ENCODE peak calls at places on chromosomes 7 and 10, in eight cellular contexts. One of them, this sample, is unnamed.
A peak's percentile ranks its signal among the peaks of the same experiment; 100 is the strongest.

GRCh38 chr7:111210996-111211395 is 120.1 kb downstream of the LRRN3 start:
- DNase-seq in HFF-Myc: no peak
- DNase-seq in SW480: no peak
- DNase-seq in MCF 10A: no peak
- DNase-seq in heart left ventricle: no peak
- DNase-seq in A549: no peak
- DNase-seq in natural killer cell: no peak
- DNase-seq in SHP77: no peak
- DNase-seq in this sample: no peak

GRCh38 chr10:31031666-31032514 is at the start of gene ZNF438:
- DNase-seq in HFF-Myc: peak; percentile 88
- DNase-seq in SW480: peak; percentile 91
- DNase-seq in MCF 10A: peak; percentile 95
- DNase-seq in heart left ventricle: peak; percentile 97
- DNase-seq in A549: peak; percentile 95
- DNase-seq in natural killer cell: peak; percentile 97
- DNase-seq in SHP77: peak; percentile 85
- DNase-seq in this sample: peak; percentile 95

GRCh38 chr10:70502406-70502805 is 23.8 kb downstream of the PALD1 start:
- DNase-seq in HFF-Myc: no peak
- DNase-seq in SW480: no peak
- DNase-seq in MCF 10A: no peak
- DNase-seq in heart left ventricle: no peak
- DNase-seq in A549: no peak
- DNase-seq in natural killer cell: no peak
- DNase-seq in SHP77: no peak
- DNase-seq in this sample: no peak

GRCh38 chr10:35363587-35363986 is 27.3 kb downstream of the CCNY start:
- DNase-seq in HFF-Myc: no peak
- DNase-seq in SW480: no peak
- DNase-seq in MCF 10A: no peak
- DNase-seq in heart left ventricle: no peak
- DNase-seq in A549: no peak
- DNase-seq in natural killer cell: no peak
- DNase-seq in SHP77: no peak
- DNase-seq in this sample: no peak

GRCh38 chr7:90625562-90625961 is 29.4 kb downstream of the CDK14 start:
- DNase-seq in HFF-Myc: no peak
- DNase-seq in SW480: no peak
- DNase-seq in MCF 10A: peak; percentile 66
- DNase-seq in heart left ventricle: peak; percentile 43
- DNase-seq in A549: no peak
- DNase-seq in natural killer cell: no peak
- DNase-seq in SHP77: peak; percentile 44
- DNase-seq in this sample: peak; percentile 40

GRCh38 chr10:88659725-88660592 is 4.3 kb upstream of the LIPF start:
- DNase-seq in HFF-Myc: no peak
- DNase-seq in SW480: no peak
- DNase-seq in MCF 10A: no peak
- DNase-seq in heart left ventricle: no peak
- DNase-seq in A549: no peak
- DNase-seq in natural killer cell: no peak
- DNase-seq in SHP77: no peak
- DNase-seq in this sample: no peak

GRCh38 chr7:117825132-117825531 is 48.1 kb downstream of the CTTNBP2 start:
- DNase-seq in HFF-Myc: no peak
- DNase-seq in SW480: no peak
- DNase-seq in MCF 10A: peak; percentile 41
- DNase-seq in heart left ventricle: no peak
- DNase-seq in A549: no peak
- DNase-seq in natural killer cell: no peak
- DNase-seq in SHP77: no peak
- DNase-seq in this sample: no peak

GRCh38 chr10:44980309-44981171 is 1.9 kb upstream of the DEPP1 start:
- DNase-seq in HFF-Myc: no peak
- DNase-seq in SW480: no peak
- DNase-seq in MCF 10A: peak; percentile 19
- DNase-seq in heart left ventricle: no peak
- DNase-seq in A549: no peak
- DNase-seq in natural killer cell: no peak
- DNase-seq in SHP77: no peak
- DNase-seq in this sample: no peak

GRCh38 chr7:117186218-117186617 is 136.6 kb downstream of the WNT2 start:
- DNase-seq in HFF-Myc: no peak
- DNase-seq in SW480: no peak
- DNase-seq in MCF 10A: no peak
- DNase-seq in heart left ventricle: no peak
- DNase-seq in A549: no peak
- DNase-seq in natural killer cell: no peak
- DNase-seq in SHP77: no peak
- DNase-seq in this sample: no peak

GRCh38 chr7:1260236-1260635 is 27.6 kb downstream of the UNCX start:
- DNase-seq in HFF-Myc: no peak
- DNase-seq in SW480: no peak
- DNase-seq in MCF 10A: no peak
- DNase-seq in heart left ventricle: no peak
- DNase-seq in A549: no peak
- DNase-seq in natural killer cell: no peak
- DNase-seq in SHP77: no peak
- DNase-seq in this sample: no peak

GRCh38 chr7:44200699-44201461 is at the start of gene YKT6:
- DNase-seq in HFF-Myc: peak; percentile 85
- DNase-seq in SW480: peak; percentile 99
- DNase-seq in MCF 10A: peak; percentile 97
- DNase-seq in heart left ventricle: peak; percentile 92
- DNase-seq in A549: peak; percentile 96
- DNase-seq in natural killer cell: peak; percentile 79
- DNase-seq in SHP77: peak; percentile 99
- DNase-seq in this sample: peak; percentile 96

GRCh38 chr10:91190876-91191580 is 29.4 kb upstream of the PCGF5 start:
- DNase-seq in HFF-Myc: no peak
- DNase-seq in SW480: no peak
- DNase-seq in MCF 10A: no peak
- DNase-seq in heart left ventricle: no peak
- DNase-seq in A549: peak; percentile 10
- DNase-seq in natural killer cell: no peak
- DNase-seq in SHP77: no peak
- DNase-seq in this sample: peak; percentile 15

GRCh38 chr10:27819781-27820531 is 74.3 kb upstream of the MKX start:
- DNase-seq in HFF-Myc: peak; percentile 56
- DNase-seq in SW480: peak; percentile 33
- DNase-seq in MCF 10A: peak; percentile 80
- DNase-seq in heart left ventricle: peak; percentile 65
- DNase-seq in A549: no peak
- DNase-seq in natural killer cell: no peak
- DNase-seq in SHP77: no peak
- DNase-seq in this sample: no peak

GRCh38 chr10:62354941-62355340 is 19.2 kb upstream of the ZNF365 start:
- DNase-seq in HFF-Myc: no peak
- DNase-seq in SW480: no peak
- DNase-seq in MCF 10A: no peak
- DNase-seq in heart left ventricle: no peak
- DNase-seq in A549: no peak
- DNase-seq in natural killer cell: no peak
- DNase-seq in SHP77: no peak
- DNase-seq in this sample: no peak

GRCh38 chr10:61933857-61934559 is 32.5 kb downstream of the ARID5B start:
- DNase-seq in HFF-Myc: no peak
- DNase-seq in SW480: no peak
- DNase-seq in MCF 10A: no peak
- DNase-seq in heart left ventricle: no peak
- DNase-seq in A549: no peak
- DNase-seq in natural killer cell: no peak
- DNase-seq in SHP77: no peak
- DNase-seq in this sample: no peak

GRCh38 chr10:104276192-104276591 is 7.2 kb downstream of the GSTO2 start:
- DNase-seq in HFF-Myc: no peak
- DNase-seq in SW480: no peak
- DNase-seq in MCF 10A: no peak
- DNase-seq in heart left ventricle: no peak
- DNase-seq in A549: no peak
- DNase-seq in natural killer cell: no peak
- DNase-seq in SHP77: no peak
- DNase-seq in this sample: no peak

GRCh38 chr10:77431209-77431611 is 206.4 kb downstream of the KCNMA1 start:
- DNase-seq in HFF-Myc: no peak
- DNase-seq in SW480: no peak
- DNase-seq in MCF 10A: no peak
- DNase-seq in heart left ventricle: no peak
- DNase-seq in A549: peak; percentile 7
- DNase-seq in natural killer cell: no peak
- DNase-seq in SHP77: no peak
- DNase-seq in this sample: no peak

GRCh38 chr7:113015038-113015645 is 71.5 kb downstream of the GPR85 start:
- DNase-seq in HFF-Myc: no peak
- DNase-seq in SW480: peak; percentile 25
- DNase-seq in MCF 10A: peak; percentile 53
- DNase-seq in heart left ventricle: no peak
- DNase-seq in A549: peak; percentile 30
- DNase-seq in natural killer cell: no peak
- DNase-seq in SHP77: peak; percentile 9
- DNase-seq in this sample: no peak

GRCh38 chr10:80893256-80893655 is 355.6 kb downstream of the SH2D4B start:
- DNase-seq in HFF-Myc: no peak
- DNase-seq in SW480: no peak
- DNase-seq in MCF 10A: no peak
- DNase-seq in heart left ventricle: no peak
- DNase-seq in A549: no peak
- DNase-seq in natural killer cell: no peak
- DNase-seq in SHP77: no peak
- DNase-seq in this sample: no peak

GRCh38 chr7:143345428-143345900 is 17.0 kb downstream of the FAM131B start:
- DNase-seq in HFF-Myc: peak; percentile 19
- DNase-seq in SW480: no peak
- DNase-seq in MCF 10A: no peak
- DNase-seq in heart left ventricle: peak; percentile 28
- DNase-seq in A549: peak; percentile 78
- DNase-seq in natural killer cell: peak; percentile 48
- DNase-seq in SHP77: no peak
- DNase-seq in this sample: peak; percentile 60

GRCh38 chr10:71980181-71981023 is 16.2 kb downstream of the CHST3 start:
- DNase-seq in HFF-Myc: no peak
- DNase-seq in SW480: no peak
- DNase-seq in MCF 10A: no peak
- DNase-seq in heart left ventricle: no peak
- DNase-seq in A549: no peak
- DNase-seq in natural killer cell: no peak
- DNase-seq in SHP77: no peak
- DNase-seq in this sample: no peak

GRCh38 chr7:138752568-138753518 is 45.0 kb upstream of the TMEM213 start:
- DNase-seq in HFF-Myc: peak; percentile 16
- DNase-seq in SW480: peak; percentile 100
- DNase-seq in MCF 10A: peak; percentile 78
- DNase-seq in heart left ventricle: peak; percentile 28
- DNase-seq in A549: peak; percentile 63
- DNase-seq in natural killer cell: peak; percentile 79
- DNase-seq in SHP77: peak; percentile 96
- DNase-seq in this sample: peak; percentile 72

GRCh38 chr10:69317175-69318086 is 39.1 kb downstream of the HK1 start:
- DNase-seq in HFF-Myc: no peak
- DNase-seq in SW480: peak; percentile 18
- DNase-seq in MCF 10A: peak; percentile 44
- DNase-seq in heart left ventricle: no peak
- DNase-seq in A549: no peak
- DNase-seq in natural killer cell: no peak
- DNase-seq in SHP77: no peak
- DNase-seq in this sample: no peak

GRCh38 chr10:131759347-131759746 is 141.5 kb upstream of the PPP2R2D start:
- DNase-seq in HFF-Myc: no peak
- DNase-seq in SW480: no peak
- DNase-seq in MCF 10A: no peak
- DNase-seq in heart left ventricle: no peak
- DNase-seq in A549: no peak
- DNase-seq in natural killer cell: no peak
- DNase-seq in SHP77: no peak
- DNase-seq in this sample: no peak

GRCh38 chr7:77684030-77684429 is 12.2 kb upstream of the RSBN1L start:
- DNase-seq in HFF-Myc: no peak
- DNase-seq in SW480: no peak
- DNase-seq in MCF 10A: peak; percentile 45
- DNase-seq in heart left ventricle: peak; percentile 54
- DNase-seq in A549: no peak
- DNase-seq in natural killer cell: no peak
- DNase-seq in SHP77: no peak
- DNase-seq in this sample: peak; percentile 69

GRCh38 chr10:126928252-126928651 is 23.0 kb downstream of the DOCK1 start:
- DNase-seq in HFF-Myc: no peak
- DNase-seq in SW480: no peak
- DNase-seq in MCF 10A: no peak
- DNase-seq in heart left ventricle: no peak
- DNase-seq in A549: no peak
- DNase-seq in natural killer cell: no peak
- DNase-seq in SHP77: no peak
- DNase-seq in this sample: no peak

GRCh38 chr7:100418930-100419659 is 9.4 kb downstream of the ZCWPW1 start:
- DNase-seq in HFF-Myc: no peak
- DNase-seq in SW480: no peak
- DNase-seq in MCF 10A: no peak
- DNase-seq in heart left ventricle: no peak
- DNase-seq in A549: no peak
- DNase-seq in natural killer cell: no peak
- DNase-seq in SHP77: no peak
- DNase-seq in this sample: no peak

GRCh38 chr7:70856889-70857511 is 274.9 kb upstream of the GALNT17 start:
- DNase-seq in HFF-Myc: peak; percentile 20
- DNase-seq in SW480: peak; percentile 63
- DNase-seq in MCF 10A: peak; percentile 18
- DNase-seq in heart left ventricle: peak; percentile 34
- DNase-seq in A549: peak; percentile 50
- DNase-seq in natural killer cell: peak; percentile 44
- DNase-seq in SHP77: peak; percentile 3
- DNase-seq in this sample: peak; percentile 73

GRCh38 chr7:22858640-22859561 is 36.3 kb upstream of the TOMM7 start:
- DNase-seq in HFF-Myc: peak; percentile 72
- DNase-seq in SW480: peak; percentile 76
- DNase-seq in MCF 10A: peak; percentile 90
- DNase-seq in heart left ventricle: no peak
- DNase-seq in A549: peak; percentile 61
- DNase-seq in natural killer cell: no peak
- DNase-seq in SHP77: no peak
- DNase-seq in this sample: no peak

GRCh38 chr7:148699024-148699771 is 495 bp downstream of the CUL1 start:
- DNase-seq in HFF-Myc: no peak
- DNase-seq in SW480: peak; percentile 48
- DNase-seq in MCF 10A: peak; percentile 45
- DNase-seq in heart left ventricle: peak; percentile 54
- DNase-seq in A549: peak; percentile 46
- DNase-seq in natural killer cell: peak; percentile 51
- DNase-seq in SHP77: peak; percentile 19
- DNase-seq in this sample: peak; percentile 62

GRCh38 chr7:22680482-22680901 is 46.5 kb upstream of the IL6 start:
- DNase-seq in HFF-Myc: no peak
- DNase-seq in SW480: no peak
- DNase-seq in MCF 10A: no peak
- DNase-seq in heart left ventricle: no peak
- DNase-seq in A549: no peak
- DNase-seq in natural killer cell: no peak
- DNase-seq in SHP77: no peak
- DNase-seq in this sample: no peak

GRCh38 chr10:79927111-79927828 is 21.6 kb downstream of the SFTPD start:
- DNase-seq in HFF-Myc: no peak
- DNase-seq in SW480: no peak
- DNase-seq in MCF 10A: no peak
- DNase-seq in heart left ventricle: peak; percentile 44
- DNase-seq in A549: no peak
- DNase-seq in natural killer cell: no peak
- DNase-seq in SHP77: no peak
- DNase-seq in this sample: no peak

GRCh38 chr10:108817572-108817971 is 1105.7 kb downstream of the XPNPEP1 start:
- DNase-seq in HFF-Myc: no peak
- DNase-seq in SW480: no peak
- DNase-seq in MCF 10A: no peak
- DNase-seq in heart left ventricle: no peak
- DNase-seq in A549: no peak
- DNase-seq in natural killer cell: no peak
- DNase-seq in SHP77: no peak
- DNase-seq in this sample: no peak

GRCh38 chr10:35394411-35394851 is 58.1 kb downstream of the CCNY start:
- DNase-seq in HFF-Myc: no peak
- DNase-seq in SW480: no peak
- DNase-seq in MCF 10A: no peak
- DNase-seq in heart left ventricle: no peak
- DNase-seq in A549: no peak
- DNase-seq in natural killer cell: no peak
- DNase-seq in SHP77: no peak
- DNase-seq in this sample: no peak